ENCODE peak calls at places on chromosomes 2 and 18, in six cellular contexts. J, E, M, A, H and O are unnamed samples.

GRCh38 chr2:232668805-232669444 is 28.2 kb upstream of the GIGYF2 start:
- DNase-seq in J (no peak), E (no peak), M (peak; percentile 11), A (no peak), H (peak; percentile 47), O (peak; percentile 5)

GRCh38 chr2:15918761-15919356 is 21.5 kb upstream of the MYCN start:
- DNase-seq in J (no peak), E (no peak), M (no peak), A (no peak), H (no peak), O (no peak)

GRCh38 chr2:82139979-82140611 is 1835.5 kb upstream of the LRRTM1 start:
- DNase-seq in J (no peak), E (no peak), M (no peak), A (no peak), H (no peak), O (no peak)

GRCh38 chr2:240996161-240996833 is 2.1 kb upstream of the SNED1 start:
- DNase-seq in J (no peak), E (no peak), M (no peak), A (no peak), H (no peak), O (no peak)

GRCh38 chr2:45274190-45274926 is 265.1 kb upstream of the SIX2 start:
- DNase-seq in J (no peak), E (no peak), M (no peak), A (no peak), H (no peak), O (no peak)

GRCh38 chr2:174485763-174486613 is 841 bp downstream of the GPR155 start:
- DNase-seq in J (peak; percentile 14), E (peak; percentile 76), M (peak; percentile 39), A (no peak), H (peak; percentile 38), O (no peak)

GRCh38 chr2:176392125-176392704 is 123.0 kb downstream of the MTX2 start:
- DNase-seq in J (no peak), E (peak; percentile 26), M (no peak), A (no peak), H (no peak), O (no peak)

GRCh38 chr18:68177807-68178702 is 536.9 kb downstream of the TMX3 start:
- DNase-seq in J (no peak), E (peak; percentile 99), M (no peak), A (peak; percentile 98), H (peak; percentile 97), O (peak; percentile 98)

DNA sequence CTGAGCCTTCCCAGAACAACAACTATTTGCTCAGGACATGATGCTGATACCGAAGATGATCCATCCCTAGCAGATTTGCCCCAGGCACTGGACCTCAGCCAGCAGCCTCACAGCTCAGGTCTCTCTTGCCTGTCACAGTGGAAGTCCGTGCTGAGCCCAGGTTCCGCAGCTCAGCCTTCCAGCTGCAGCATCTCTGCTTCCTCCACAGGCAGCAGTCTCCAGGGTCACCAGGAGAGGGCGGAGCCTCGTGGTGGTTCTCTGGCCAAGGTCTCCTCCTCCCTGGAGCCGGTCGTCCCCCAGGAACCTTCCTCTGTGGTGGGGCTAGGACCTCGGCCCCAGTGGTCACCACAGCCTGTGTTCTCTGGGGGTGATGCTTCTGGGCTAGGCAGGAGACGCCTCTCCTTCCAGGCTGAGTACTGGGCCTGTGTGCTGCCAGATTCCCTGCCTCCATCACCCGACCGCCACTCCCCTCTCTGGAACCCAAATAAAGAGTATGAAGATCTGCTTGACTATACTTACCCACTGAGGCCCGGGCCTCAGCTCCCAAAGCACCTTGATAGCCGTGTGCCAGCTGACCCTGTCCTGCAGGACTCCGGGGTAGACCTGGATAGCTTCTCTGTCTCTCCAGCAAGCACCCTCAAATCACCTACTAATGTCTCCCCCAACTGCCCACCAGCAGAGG is 15.4 kb downstream of the CEP68 start:
- DNase-seq in J (no peak), E (no peak), M (no peak), A (no peak), H (peak; percentile 28), O (no peak)
- TF ChIP-seq CTCF in J (peak; percentile 14), E (peak; percentile 19), M (no peak), A (peak; percentile 41), H (peak; percentile 57), O (peak; percentile 16)

GRCh38 chr2:189128961-189129360 is 50.6 kb downstream of the COL5A2 start:
- DNase-seq in J (no peak), E (no peak), M (no peak), A (peak; percentile 50), H (peak; percentile 30), O (peak; percentile 46)
- H3K4me3 ChIP-seq in J (no peak overlapping the region), E (no peak overlapping the region), M (no peak overlapping the region), A (no peak overlapping the region), H (no peak overlapping the region), O (no peak overlapping the region)

GRCh38 chr2:164868563-164869419 is 27.2 kb upstream of the COBLL1 start:
- DNase-seq in J (no peak), E (no peak), M (peak; percentile 53), A (no peak), H (no peak), O (no peak)
- TF ChIP-seq CTCF in J (no peak), E (no peak), M (no peak), A (no peak), H (no peak), O (no peak)

DNA sequence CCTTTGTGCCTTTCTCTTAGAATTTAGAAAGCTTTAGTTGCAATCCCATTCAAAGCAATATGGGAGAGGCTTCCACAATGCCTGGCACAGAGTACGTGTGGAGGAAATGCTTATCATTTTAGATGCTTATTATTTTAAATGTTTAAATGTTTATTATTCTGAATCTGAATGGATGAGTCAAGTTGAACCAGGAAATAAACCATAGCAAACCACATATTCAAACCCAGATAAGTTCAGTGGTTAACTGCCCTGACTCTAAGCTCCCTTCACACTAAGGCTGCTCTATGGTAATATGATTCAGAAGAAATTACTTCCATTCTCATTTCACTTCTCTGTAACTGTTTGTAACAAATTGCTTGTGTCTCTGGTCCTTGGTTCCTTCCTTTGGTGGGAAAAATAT is 5.2 kb upstream of the PPP4R1 start:
- DNase-seq in J (no peak), E (peak; percentile 92), M (no peak), A (no peak), H (peak; percentile 74), O (peak; percentile 51)
- H3K4me3 ChIP-seq in J (no peak overlapping the region), E (no peak overlapping the region), M (no peak overlapping the region), A (no peak overlapping the region), H (no peak overlapping the region), O (no peak overlapping the region)

GRCh38 chr2:10137053-10137843 is 14.7 kb downstream of the RRM2 start:
- DNase-seq in J (no peak), E (no peak), M (no peak), A (no peak), H (peak; percentile 19), O (no peak)

GRCh38 chr2:10142640-10142965 is 20.1 kb downstream of the RRM2 start:
- DNase-seq in J (no peak), E (no peak), M (no peak), A (no peak), H (no peak), O (no peak)

GRCh38 chr2:10141736-10142639 is 19.4 kb downstream of the RRM2 start:
- DNase-seq in J (no peak), E (no peak), M (no peak), A (no peak), H (peak; percentile 14), O (no peak)

GRCh38 chr2:10139536-10139935 is 17.0 kb downstream of the RRM2 start:
- DNase-seq in J (no peak), E (no peak), M (no peak), A (no peak), H (no peak), O (no peak)

DNA sequence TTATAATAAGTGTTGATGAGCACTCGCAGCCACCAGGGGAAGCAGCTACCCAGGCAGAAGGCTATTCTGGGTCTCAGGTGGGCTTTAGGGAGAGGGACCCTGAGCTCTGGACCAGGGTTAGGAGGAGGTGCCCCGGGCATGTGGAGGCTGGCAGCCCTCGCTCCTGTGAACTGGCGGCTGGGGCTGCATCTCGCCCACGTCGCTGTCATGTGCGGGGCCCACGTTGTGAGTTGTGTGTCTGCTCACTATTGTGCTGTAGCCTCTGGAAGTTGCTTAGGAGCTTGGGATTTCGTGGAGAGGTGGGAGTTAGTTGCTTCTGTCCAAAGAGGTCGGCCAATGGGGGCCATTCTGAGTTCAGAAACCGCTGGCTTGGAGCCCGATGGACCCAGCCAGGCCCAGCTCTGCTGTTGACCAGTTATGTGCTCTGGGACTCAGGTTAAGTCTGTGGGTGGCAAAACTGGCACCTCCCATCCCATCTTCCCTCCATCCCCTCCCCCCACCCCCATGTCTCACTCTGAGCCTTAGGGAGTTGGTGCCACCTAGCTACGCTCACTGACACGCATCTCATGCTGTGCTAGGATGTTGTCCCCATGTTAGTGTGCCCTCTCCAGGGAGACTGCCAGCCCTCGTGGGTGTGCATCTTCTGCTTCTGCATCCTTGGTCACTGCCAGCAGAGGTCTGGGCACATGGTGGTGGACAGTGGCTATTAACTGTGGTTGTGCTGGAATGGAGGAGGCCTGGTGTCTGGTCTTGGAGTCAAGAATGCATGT is 18.5 kb downstream of the RRM2 start:
- DNase-seq in J (no peak), E (no peak), M (no peak), A (no peak), H (no peak), O (no peak)
- TF ChIP-seq CTCF in J (no peak), E (peak; percentile 0), M (no peak), A (no peak), H (no peak), O (peak; percentile 24)